ENCODE peak calls at places on chromosomes 11 and 22, in nine cellular contexts. C, A, U, H, E, O, Q, B and X are unnamed samples.

GRCh38 chr11:34380696-34381095 is 22.9 kb upstream of the ABTB2 start:
- DNase-seq in C (no peak), A (peak; percentile 83), U (peak; percentile 29), H (peak; percentile 82), E (peak; percentile 40), O (peak; percentile 92), Q (peak; percentile 95), B (no peak), X (peak; percentile 85)

GRCh38 chr11:100681064-100681502 is 6.0 kb upstream of the ARHGAP42 start:
- DNase-seq in C (no peak), A (peak; percentile 13), U (peak; percentile 40), H (peak; percentile 23), E (peak; percentile 61), O (peak; percentile 74), Q (peak; percentile 91), B (no peak), X (no peak)

GRCh38 chr22:24985824-24986214 is 33.3 kb downstream of the KIAA1671 start:
- DNase-seq in C (no peak), A (peak; percentile 85), U (peak; percentile 53), H (peak; percentile 12), E (peak; percentile 98), O (peak; percentile 49), Q (peak; percentile 77), B (no peak), X (peak; percentile 27)

GRCh38 chr11:132792341-132793140 is 739.8 kb downstream of the OPCML start:
- DNase-seq in C (no peak), A (no peak), U (no peak), H (no peak), E (no peak), O (no peak), Q (no peak), B (no peak), X (no peak)

GRCh38 chr22:39179401-39179827 is 26.9 kb upstream of the CBX7 start:
- DNase-seq in C (no peak), A (no peak), U (no peak), H (no peak), E (no peak), O (no peak), Q (no peak), B (no peak), X (no peak)

GRCh38 chr11:116580828-116581227 is 192.0 kb downstream of the BUD13 start:
- DNase-seq in C (no peak), A (no peak), U (no peak), H (no peak), E (no peak), O (no peak), Q (no peak), B (no peak), X (peak; percentile 25)

GRCh38 chr22:45475063-45475747 is 27.5 kb upstream of the FBLN1 start:
- DNase-seq in C (no peak), A (no peak), U (no peak), H (no peak), E (no peak), O (peak; percentile 59), Q (no peak), B (no peak), X (no peak)

GRCh38 chr11:46890665-46891064 is 27.7 kb downstream of the LRP4 start:
- DNase-seq in C (no peak), A (no peak), U (no peak), H (peak; percentile 13), E (no peak), O (peak; percentile 3), Q (peak; percentile 14), B (no peak), X (peak; percentile 31)

GRCh38 chr11:120134106-120134930 is 3.6 kb downstream of the TRIM29 start:
- DNase-seq in C (no peak), A (no peak), U (no peak), H (no peak), E (no peak), O (no peak), Q (no peak), B (no peak), X (no peak)

GRCh38 chr11:111978028-111978771 is 41.1 kb downstream of the DIXDC1 start:
- DNase-seq in C (no peak), A (no peak), U (peak; percentile 87), H (peak; percentile 69), E (peak; percentile 80), O (peak; percentile 73), Q (peak; percentile 63), B (peak; percentile 15), X (peak; percentile 88)

GRCh38 chr11:25775608-25776007 is 556.3 kb upstream of the ANO3 start:
- DNase-seq in C (no peak), A (no peak), U (no peak), H (no peak), E (peak; percentile 21), O (no peak), Q (peak; percentile 28), B (no peak), X (peak; percentile 4)

GRCh38 chr11:116866774-116867455 is 29.5 kb upstream of the APOA1 start:
- DNase-seq in C (no peak), A (no peak), U (no peak), H (no peak), E (no peak), O (no peak), Q (no peak), B (no peak), X (peak; percentile 51)

GRCh38 chr11:8658210-8658968 is 24.1 kb downstream of the TRIM66 start:
- DNase-seq in C (no peak), A (no peak), U (no peak), H (no peak), E (no peak), O (peak; percentile 56), Q (no peak), B (no peak), X (peak; percentile 13)

GRCh38 chr11:64181506-64182411 is 4.2 kb upstream of the STIP1 start:
- DNase-seq in C (no peak), A (peak; percentile 83), U (peak; percentile 89), H (peak; percentile 94), E (peak; percentile 94), O (peak; percentile 92), Q (peak; percentile 93), B (peak; percentile 71), X (peak; percentile 97)

GRCh38 chr11:36253238-36253637 is 36.0 kb downstream of the COMMD9 start:
- DNase-seq in C (no peak), A (no peak), U (no peak), H (no peak), E (no peak), O (no peak), Q (no peak), B (no peak), X (no peak)

GRCh38 chr11:27717377-27717776 is 17.1 kb upstream of the BDNF start:
- DNase-seq in C (no peak), A (no peak), U (no peak), H (peak; percentile 59), E (no peak), O (peak; percentile 15), Q (peak; percentile 50), B (no peak), X (peak; percentile 51)

GRCh38 chr11:69298778-69299461 is 5.0 kb downstream of the MYEOV start:
- DNase-seq in C (no peak), A (peak; percentile 65), U (no peak), H (peak; percentile 55), E (no peak), O (peak; percentile 45), Q (peak; percentile 62), B (no peak), X (peak; percentile 38)

GRCh38 chr11:17369094-17369493 is 17.5 kb downstream of the NCR3LG1 start:
- DNase-seq in C (no peak), A (no peak), U (no peak), H (no peak), E (no peak), O (no peak), Q (no peak), B (no peak), X (no peak)

GRCh38 chr11:7004482-7004881 is 15.7 kb downstream of the ZNF214 start:
- DNase-seq in C (no peak), A (peak; percentile 33), U (no peak), H (peak; percentile 74), E (peak; percentile 60), O (peak; percentile 95), Q (peak; percentile 45), B (no peak), X (peak; percentile 97)

GRCh38 chr11:34281256-34281655 is 76.6 kb downstream of the ABTB2 start:
- DNase-seq in C (no peak), A (no peak), U (no peak), H (no peak), E (no peak), O (no peak), Q (no peak), B (no peak), X (peak; percentile 78)

GRCh38 chr11:68186061-68186460 is 27.0 kb downstream of the KMT5B start:
- DNase-seq in C (no peak), A (no peak), U (no peak), H (no peak), E (no peak), O (no peak), Q (no peak), B (no peak), X (no peak)